ENCODE peak calls at places on chromosomes 12 and 14, in five cellular contexts. One of them, this sample, is unnamed.

GRCh38 chr12:1318327-1319031 is 275.9 kb downstream of the FBXL14 start:
- DNase-seq in breast epithelium: no peak
- DNase-seq in stimulated activated CD8-positive, alpha-beta memory T cell treated with anti-CD3 and anti-CD28 coated beads, Interleukin-12 subunit alpha, Interleukin-12 subunit beta, amount 100 ng/mL, for 4 hours: no peak
- DNase-seq in foreskin melanocyte: peak
- DNase-seq in caudate nucleus: peak
- DNase-seq in this sample: peak

GRCh38 chr12:107079172-107080011 is 14.0 kb downstream of the CRY1 start:
- DNase-seq in breast epithelium: no peak
- DNase-seq in stimulated activated CD8-positive, alpha-beta memory T cell treated with anti-CD3 and anti-CD28 coated beads, Interleukin-12 subunit alpha, Interleukin-12 subunit beta, amount 100 ng/mL, for 4 hours: no peak
- DNase-seq in foreskin melanocyte: peak
- DNase-seq in caudate nucleus: no peak
- DNase-seq in this sample: peak

GRCh38 chr14:31884776-31885379 is 192.2 kb upstream of the ARHGAP5 start:
- DNase-seq in breast epithelium: no peak
- DNase-seq in stimulated activated CD8-positive, alpha-beta memory T cell treated with anti-CD3 and anti-CD28 coated beads, Interleukin-12 subunit alpha, Interleukin-12 subunit beta, amount 100 ng/mL, for 4 hours: no peak
- DNase-seq in foreskin melanocyte: no peak
- DNase-seq in caudate nucleus: no peak
- DNase-seq in this sample: no peak

GRCh38 chr12:100491104-100491503 is 17.4 kb downstream of the NR1H4 start:
- DNase-seq in breast epithelium: no peak
- DNase-seq in stimulated activated CD8-positive, alpha-beta memory T cell treated with anti-CD3 and anti-CD28 coated beads, Interleukin-12 subunit alpha, Interleukin-12 subunit beta, amount 100 ng/mL, for 4 hours: no peak
- DNase-seq in foreskin melanocyte: no peak
- DNase-seq in caudate nucleus: no peak
- DNase-seq in this sample: no peak

GRCh38 chr14:104107101-104107581 is 21.6 kb downstream of the ASPG start:
- DNase-seq in breast epithelium: peak
- DNase-seq in stimulated activated CD8-positive, alpha-beta memory T cell treated with anti-CD3 and anti-CD28 coated beads, Interleukin-12 subunit alpha, Interleukin-12 subunit beta, amount 100 ng/mL, for 4 hours: no peak
- DNase-seq in foreskin melanocyte: no peak
- DNase-seq in caudate nucleus: no peak
- DNase-seq in this sample: no peak

GRCh38 chr12:49578471-49579112 is 10.7 kb upstream of the MCRS1 start:
- DNase-seq in breast epithelium: no peak
- DNase-seq in stimulated activated CD8-positive, alpha-beta memory T cell treated with anti-CD3 and anti-CD28 coated beads, Interleukin-12 subunit alpha, Interleukin-12 subunit beta, amount 100 ng/mL, for 4 hours: no peak
- DNase-seq in foreskin melanocyte: no peak
- DNase-seq in caudate nucleus: no peak
- DNase-seq in this sample: no peak

GRCh38 chr12:27696864-27697564 is 767 bp downstream of the REP15 start:
- DNase-seq in breast epithelium: no peak
- DNase-seq in stimulated activated CD8-positive, alpha-beta memory T cell treated with anti-CD3 and anti-CD28 coated beads, Interleukin-12 subunit alpha, Interleukin-12 subunit beta, amount 100 ng/mL, for 4 hours: no peak
- DNase-seq in foreskin melanocyte: no peak
- DNase-seq in caudate nucleus: no peak
- DNase-seq in this sample: no peak

GRCh38 chr12:131187602-131188001 is 233.9 kb downstream of the ADGRD1 start:
- DNase-seq in breast epithelium: no peak
- DNase-seq in stimulated activated CD8-positive, alpha-beta memory T cell treated with anti-CD3 and anti-CD28 coated beads, Interleukin-12 subunit alpha, Interleukin-12 subunit beta, amount 100 ng/mL, for 4 hours: no peak
- DNase-seq in foreskin melanocyte: no peak
- DNase-seq in caudate nucleus: no peak
- DNase-seq in this sample: no peak